ENCODE peak calls at places on chromosomes 6 and 20, in five cellular contexts. J, C, H, F and R are unnamed samples.

GRCh38 chr20:49594929-49595311 is 27.0 kb upstream of the PTGIS start:
- DNase-seq in F (no peak), H (no peak), C (no peak), J (no peak), R (no peak)

GRCh38 chr6:154337423-154338005 is 19.1 kb downstream of the IPCEF1 start:
- DNase-seq in F (no peak), C (no peak), H (no peak), J (no peak), R (no peak)

GRCh38 chr6:134750669-134751068 is 199.2 kb downstream of the ALDH8A1 start:
- DNase-seq in H (peak; percentile 48), F (no peak), C (peak; percentile 78), J (no peak), R (no peak)

GRCh38 chr6:43951063-43951755 is 176.0 kb downstream of the MRPL14 start:
- DNase-seq in C (peak; percentile 51), H (no peak), J (no peak), F (peak; percentile 89), R (peak; percentile 95)

GRCh38 chr6:88339816-88340215 is 173.7 kb upstream of the CNR1 start:
- DNase-seq in C (no peak), J (no peak), H (no peak), F (no peak), R (no peak)

GRCh38 chr20:3340443-3340842 is 67.0 kb downstream of the DNAAF9 start:
- DNase-seq in H (no peak), C (peak; percentile 34), F (peak; percentile 93), J (peak; percentile 76), R (no peak)

GRCh38 chr6:148954934-148955915 is 208.4 kb downstream of the UST start:
- DNase-seq in H (peak; percentile 63), J (no peak), F (no peak), C (no peak), R (no peak)

GRCh38 chr6:78952362-78952761 is 85.0 kb downstream of the IRAK1BP1 start:
- DNase-seq in J (no peak), H (no peak), F (no peak), C (no peak), R (no peak)

GRCh38 chr6:162940426-162940825 is 212.7 kb downstream of the PACRG start:
- DNase-seq in J (no peak), C (no peak), F (no peak), H (peak; percentile 5), R (no peak)

GRCh38 chr6:328184-328670 is 35.9 kb downstream of the DUSP22 start:
- DNase-seq in C (peak; percentile 90), H (peak; percentile 92), F (no peak), J (peak; percentile 79), R (no peak)

GRCh38 chr20:33875534-33876026 is 64.4 kb downstream of the CHMP4B start:
- DNase-seq in F (no peak), H (no peak), C (no peak), J (no peak), R (no peak)

GRCh38 chr6:47276377-47276776 is 33.3 kb downstream of the TNFRSF21 start:
- DNase-seq in C (no peak), J (no peak), H (peak; percentile 5), F (no peak), R (no peak)

GRCh38 chr6:146191600-146191999 is 162.7 kb downstream of the GRM1 start:
- DNase-seq in J (no peak), C (no peak), F (no peak), H (no peak), R (no peak)

GRCh38 chr6:44843734-44844133 is 456.2 kb downstream of the CDC5L start:
- DNase-seq in J (no peak), F (no peak), H (no peak), C (no peak), R (no peak)

GRCh38 chr6:90257486-90257738 is 39.2 kb downstream of the BACH2 start:
- DNase-seq in F (no peak), J (no peak), H (no peak), C (no peak), R (no peak)

GRCh38 chr6:144544266-144544830 is 259.2 kb downstream of the UTRN start:
- DNase-seq in C (no peak), J (no peak), F (no peak), H (no peak), R (no peak)

GRCh38 chr6:36625161-36625919 is 31.2 kb downstream of the SRSF3 start:
- DNase-seq in J (peak; percentile 57), F (peak; percentile 46), H (peak; percentile 79), C (peak; percentile 44), R (no peak)

GRCh38 chr6:9139762-9140161 is 704.4 kb upstream of the SLC35B3 start:
- DNase-seq in J (no peak), C (peak; percentile 83), F (no peak), H (peak; percentile 88), R (no peak)

GRCh38 chr20:54474046-54474445 is 1.3 kb upstream of the DOK5 start:
- DNase-seq in F (no peak), C (no peak), H (no peak), J (no peak), R (no peak)

GRCh38 chr6:140576004-140576555 is 1201.6 kb upstream of the CITED2 start:
- DNase-seq in J (no peak), F (no peak), C (no peak), H (no peak), R (no peak)

GRCh38 chr6:107690546-107690863 is 133.6 kb downstream of the SCML4 start:
- DNase-seq in C (no peak), F (no peak), J (no peak), H (no peak), R (peak; percentile 34)

GRCh38 chr20:16939051-16939450 is 190.9 kb downstream of the OTOR start:
- DNase-seq in C (no peak), H (no peak), F (no peak), J (no peak), R (no peak)

GRCh38 chr6:7050911-7051779 is 56.6 kb upstream of the RREB1 start:
- DNase-seq in C (no peak), H (peak; percentile 82), J (peak; percentile 54), F (peak; percentile 64), R (peak; percentile 91)

GRCh38 chr20:13149371-13149770 is 71.7 kb upstream of the ISM1 start:
- DNase-seq in F (no peak), C (peak; percentile 41), H (no peak), J (no peak), R (no peak)

GRCh38 chr6:145929037-145929633 is 35.0 kb downstream of the SHPRH start:
- DNase-seq in H (peak; percentile 60), J (no peak), C (peak; percentile 77), F (no peak), R (no peak)

GRCh38 chr6:33589723-33590530 is 9.9 kb upstream of the BAK1 start:
- DNase-seq in C (peak; percentile 74), F (peak; percentile 78), H (peak; percentile 92), J (peak; percentile 47), R (peak; percentile 93)

GRCh38 chr6:140394141-140394540 is 1019.7 kb upstream of the CITED2 start:
- DNase-seq in H (peak; percentile 30), F (no peak), J (no peak), C (peak; percentile 28), R (no peak)

DNA sequence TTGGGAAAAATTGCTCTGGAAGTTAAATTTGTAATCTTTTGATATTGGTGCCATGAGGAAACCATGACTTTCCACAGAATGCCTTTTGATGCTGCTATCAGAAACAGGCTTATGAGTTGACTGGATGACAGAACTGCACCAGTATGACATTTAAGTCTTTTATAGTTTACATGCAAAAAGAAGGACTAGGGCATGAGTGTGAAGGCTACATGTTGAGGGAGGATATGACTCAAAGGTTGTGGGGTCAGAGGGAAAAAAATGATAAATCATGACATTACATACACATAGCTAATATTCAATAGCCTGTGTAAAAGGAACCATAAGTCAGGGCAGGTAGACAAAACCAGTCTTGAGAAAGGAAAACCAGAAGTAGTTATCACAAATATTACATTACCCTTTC is 182.2 kb downstream of the COL12A1 start:
- DNase-seq in H (peak; percentile 69), F (no peak), J (no peak), C (no peak), R (no peak)
- H3K4me1 ChIP-seq in H (peaks cover 2% of the 10 kb centered on the region), F (no peaks in the 10 kb centered on the region), J (peaks cover 16% of the 10 kb centered on the region), C (no peaks in the 10 kb centered on the region), R (no peaks in the 10 kb centered on the region)

GRCh38 chr20:31540406-31540805 is 26.2 kb downstream of the HM13 start:
- DNase-seq in F (no peak), C (no peak), J (no peak), H (no peak), R (no peak)
- H3K4me1 ChIP-seq in F (no peaks in the 10 kb centered on the region), C (peaks cover 46% of the 10 kb centered on the region), J (peaks cover 4% of the 10 kb centered on the region), H (peaks cover 17% of the 10 kb centered on the region), R (peaks cover 28% of the 10 kb centered on the region)

GRCh38 chr6:136534268-136534667 is 16.0 kb downstream of the MAP7 start:
- DNase-seq in H (no peak), F (no peak), C (no peak), J (no peak), R (no peak)
- H3K4me1 ChIP-seq in H (no peaks in the 10 kb centered on the region), F (peaks cover 11% of the 10 kb centered on the region), C (no peaks in the 10 kb centered on the region), J (no peaks in the 10 kb centered on the region), R (no peaks in the 10 kb centered on the region)

DNA sequence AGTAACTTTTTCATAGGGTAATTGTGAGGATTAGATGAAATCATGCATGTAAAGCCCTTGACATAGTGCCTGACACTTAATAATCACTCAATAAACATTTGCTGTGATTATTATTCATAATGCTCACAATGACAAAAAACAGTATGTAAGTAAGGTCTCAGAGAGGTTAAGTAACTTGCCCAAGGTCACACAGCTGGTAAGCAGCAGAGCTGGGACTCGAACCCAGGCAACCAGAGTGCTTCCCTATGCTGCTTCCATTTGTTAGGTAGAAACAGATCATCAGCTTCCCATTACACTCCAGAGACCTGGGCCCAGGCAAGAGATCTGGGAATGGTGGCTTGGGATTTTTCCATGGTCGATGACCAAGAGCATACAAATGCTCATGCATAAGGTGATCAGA is 86.7 kb upstream of the MAFB start:
- DNase-seq in F (no peak), J (no peak), H (no peak), C (no peak), R (peak; percentile 72)
- H3K4me1 ChIP-seq in F (no peaks in the 10 kb centered on the region), J (peaks cover 16% of the 10 kb centered on the region), H (no peaks in the 10 kb centered on the region), C (peaks cover 12% of the 10 kb centered on the region), R (no peaks in the 10 kb centered on the region)

DNA sequence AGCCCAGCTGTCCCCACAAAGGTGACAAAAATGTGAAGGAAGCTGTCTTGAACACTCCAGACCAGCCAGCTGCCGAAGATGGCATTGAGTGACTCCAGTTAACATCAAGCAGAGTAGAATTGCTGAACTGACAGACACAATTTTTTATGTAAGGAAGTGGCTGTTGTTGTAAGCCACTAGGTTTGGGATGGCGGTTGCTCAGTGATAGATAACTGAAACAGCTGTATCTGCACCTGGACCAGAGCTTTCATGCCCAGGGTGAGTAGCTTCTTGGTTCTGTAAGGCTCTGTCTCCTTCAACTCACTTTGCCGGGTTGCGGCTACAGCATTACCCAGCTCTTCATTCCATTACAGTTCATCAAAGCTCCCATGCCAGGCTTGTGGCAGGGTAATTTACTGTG is 49.7 kb upstream of the DDR1 start:
- DNase-seq in J (no peak), C (no peak), F (no peak), H (no peak), R (no peak)
- H3K4me1 ChIP-seq in J (peaks cover 23% of the 10 kb centered on the region), C (peaks cover 20% of the 10 kb centered on the region), F (no peaks in the 10 kb centered on the region), H (peaks cover 3% of the 10 kb centered on the region), R (peaks cover 13% of the 10 kb centered on the region)

DNA sequence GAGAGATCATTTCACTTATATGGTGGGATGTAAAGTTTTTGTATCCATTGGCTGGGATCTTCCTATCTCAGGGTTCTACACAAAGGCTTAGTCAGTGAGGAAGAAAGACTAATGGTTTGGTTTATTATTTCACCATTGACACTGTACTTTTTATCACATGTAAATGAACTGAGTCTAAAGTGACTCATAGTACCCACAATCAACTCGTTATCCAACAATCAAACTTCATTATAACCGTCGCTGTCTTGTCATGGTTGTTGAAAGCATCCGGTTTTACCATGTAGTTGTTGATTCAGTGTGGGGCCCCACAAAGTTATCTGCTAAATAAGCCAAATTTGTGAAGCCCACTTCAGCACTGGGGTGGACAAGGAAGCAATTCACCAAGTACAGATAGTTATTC is 55.8 kb upstream of the MTRF1L start:
- DNase-seq in H (peak; percentile 58), F (no peak), J (no peak), C (no peak), R (no peak)
- H3K4me1 ChIP-seq in H (peaks cover 8% of the 10 kb centered on the region), F (no peaks in the 10 kb centered on the region), J (no peaks in the 10 kb centered on the region), C (peaks cover 21% of the 10 kb centered on the region), R (no peaks in the 10 kb centered on the region)

GRCh38 chr20:32476684-32477593 is 108.2 kb downstream of the NOL4L start:
- DNase-seq in H (no peak), C (no peak), J (no peak), F (peak; percentile 12), R (no peak)
- H3K4me1 ChIP-seq in H (peaks cover 42% of the 10 kb centered on the region), C (peaks cover 53% of the 10 kb centered on the region), J (peaks cover 31% of the 10 kb centered on the region), F (peaks cover 99% of the 10 kb centered on the region), R (peaks cover 71% of the 10 kb centered on the region)